ENCODE peak calls at places on chromosome 19, in four cellular contexts. T is psoas muscle, A is upper lobe of right lung, D is neural progenitor cell. C is an unnamed sample. For H3K27me3 and H3K36me3, the result is how much of the 10 kb centered on the place peaks cover.

GRCh38 chr19:19109601-19110000 is 28.7 kb downstream of the TMEM161A start:
- DNase-seq in D (no peak), A (no peak), T (no peak), C (peak)

GRCh38 chr19:44807652-44808462 is 1.0 kb upstream of the BCAM start:
- DNase-seq in T (no peak), A (peak), D (peak), C (peak)

GRCh38 chr19:44925114-44925891 is 10.9 kb downstream of the APOC1 start:
- DNase-seq in A (peak), T (peak), D (no peak), C (peak)

GRCh38 chr19:13985771-13986347 is 20.3 kb downstream of the RFX1 start:
- DNase-seq in D (no peak), A (no peak), T (no peak), C (peak)

GRCh38 chr19:24159707-24160106 is 72.7 kb downstream of the ZNF254 start:
- DNase-seq in T (no peak), A (no peak), D (no peak), C (peak)

GRCh38 chr19:2695288-2695866 is 7.1 kb downstream of the GNG7 start:
- DNase-seq in D (no peak), A (no peak), T (no peak), C (no peak)

GRCh38 chr19:17686592-17687042 is 1.5 kb downstream of the UNC13A start:
- DNase-seq in T (peak), D (peak), A (no peak), C (peak)

GRCh38 chr19:45091031-45091918 is 1.7 kb upstream of the PPP1R37 start:
- DNase-seq in A (peak), D (peak), T (peak), C (peak)

GRCh38 chr19:3683866-3684816 is 16.1 kb downstream of the PIP5K1C start:
- DNase-seq in D (no peak), A (no peak), T (no peak), C (no peak)

GRCh38 chr19:55253842-55254624 is 4.8 kb downstream of the PPP6R1 start:
- DNase-seq in A (peak), T (peak), D (no peak), C (peak)

GRCh38 chr19:43765109-43765876 is 10.5 kb upstream of the SMG9 start:
- DNase-seq in A (peak), T (peak), D (no peak), C (no peak)

GRCh38 chr19:29119582-29119981 is 93.4 kb downstream of the UQCRFS1 start:
- DNase-seq in D (peak), A (no peak), T (no peak), C (peak)

GRCh38 chr19:7117248-7117647 is 47.7 kb downstream of the ZNF557 start:
- DNase-seq in A (no peak), T (no peak), D (no peak), C (no peak)

GRCh38 chr19:39057615-39058014 is 25.3 kb upstream of the FBXO27 start:
- DNase-seq in A (no peak), D (no peak), T (no peak), C (no peak)

GRCh38 chr19:45824041-45824471 is 8.9 kb upstream of the RSPH6A start:
- DNase-seq in D (no peak), A (no peak), T (peak), C (peak)

GRCh38 chr19:9309974-9310446 is 372 bp upstream of the ZNF699 start:
- DNase-seq in T (peak), D (peak), A (peak), C (peak)

GRCh38 chr19:20359933-20360720 is 193.1 kb downstream of the ZNF486 start:
- DNase-seq in D (peak), T (no peak), A (no peak), C (peak)

GRCh38 chr19:31357315-31357673 is 8.1 kb upstream of the TSHZ3 start:
- DNase-seq in A (no peak), D (no peak), T (no peak), C (no peak)

GRCh38 chr19:31354316-31354715 is 5.1 kb upstream of the TSHZ3 start:
- DNase-seq in T (no peak), A (no peak), D (no peak), C (peak)

GRCh38 chr19:31354919-31355318 is 5.7 kb upstream of the TSHZ3 start:
- DNase-seq in A (no peak), T (no peak), D (peak), C (peak)

GRCh38 chr19:31356587-31357314 is 7.5 kb upstream of the TSHZ3 start:
- DNase-seq in T (peak), A (peak), D (peak), C (peak)

DNA sequence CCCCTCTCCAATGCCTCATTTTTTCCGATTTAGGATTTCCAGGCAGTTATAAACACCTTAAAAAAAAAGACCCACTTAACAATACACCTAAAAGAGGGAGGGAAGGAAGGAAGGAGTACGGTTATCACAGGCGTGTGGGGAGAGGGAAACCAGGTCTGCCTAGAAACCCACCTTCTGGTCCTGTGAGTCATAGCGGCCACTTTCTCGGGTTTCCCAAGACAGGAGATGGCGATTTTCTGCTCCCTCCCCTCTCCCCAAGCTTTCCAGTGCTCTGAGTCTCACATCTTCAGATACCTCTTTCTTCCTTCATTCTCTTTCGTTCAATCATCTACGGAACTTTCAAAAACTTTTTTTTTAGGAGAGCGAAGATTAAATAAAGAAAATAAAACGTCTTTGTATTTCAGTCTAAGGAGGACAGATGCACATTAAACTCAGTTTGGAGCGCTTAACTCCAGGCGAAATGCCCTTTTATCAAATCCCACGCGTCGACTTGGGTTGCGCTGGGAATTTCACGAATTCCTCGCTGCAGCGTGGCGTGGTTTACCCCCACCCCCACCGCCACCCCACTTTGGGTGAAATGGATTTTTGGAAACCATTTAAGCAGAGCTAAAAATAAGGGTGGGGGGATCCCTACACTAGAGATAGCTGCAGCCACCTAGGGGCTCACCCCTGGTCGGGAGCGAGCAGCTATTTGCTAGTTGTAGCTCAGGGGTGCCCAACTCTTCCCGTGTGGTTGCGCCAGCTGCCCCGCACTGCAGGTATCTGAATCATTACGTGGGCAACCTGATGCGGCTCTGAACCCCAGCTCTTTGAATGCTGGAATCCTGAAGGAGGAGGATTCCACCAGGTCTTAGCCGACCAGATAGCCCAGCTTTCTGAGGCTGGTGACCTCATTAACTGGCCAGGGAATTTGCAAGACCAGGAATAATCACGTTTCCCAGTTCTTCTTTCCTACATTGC is 6.4 kb upstream of the TSHZ3 start:
- DNase-seq in D (peak), T (no peak), A (no peak), C (peak)
- H3K4me3 ChIP-seq in D (peak), T (no peak), A (no peak), C (peak)

GRCh38 chr19:35845215-35846037 is 6.9 kb downstream of the NPHS1 start:
- DNase-seq in D (peak), T (no peak), A (no peak), C (peak)
- H3K27me3 ChIP-seq in D (half or more), T (under half), A (half or more), C (half or more)

GRCh38 chr19:37243206-37243632 is 25.2 kb downstream of the ZNF383 start:
- DNase-seq in D (no peak), A (no peak), T (no peak), C (no peak)
- H3K36me3 ChIP-seq in D (under half), A (half or more), T (under half), C (under half)

GRCh38 chr19:861099-861755 is 1.8 kb downstream of the CFD start:
- DNase-seq in A (peak), T (peak), D (no peak), C (peak)
- H3K4me3 ChIP-seq in A (peak), T (peak), D (peak), C (peak)

C was measured in H7.